ENCODE peak calls at places on chromosomes 13 and 19, in nine cellular contexts. Q is stimulated activated CD4-positive, alpha-beta T cell treated with anti-CD3 and anti-CD28 coated beads, Interleukin-2, amount 100 ng/mL, for 4 hours; J is H54; U is fibroblast of mammary gland; C is cardiac fibroblast; M is HEK293T; O is stimulated activated CD8-positive, alpha-beta memory T cell treated with anti-CD3 and anti-CD28 coated beads, Interleukin-7, amount 100 ng/mL, for 48 hours; T is anterior cingulate cortex; G is AG09319. E is an unnamed sample.
A peak's percentile ranks its signal among the peaks of the same experiment; 100 is the strongest.

GRCh38 chr19:1917926-1918325 is 12.7 kb downstream of the ADAT3 start:
- DNase-seq in Q (no peak), J (no peak), U (no peak), C (no peak), M (no peak), O (no peak), T (no peak), G (no peak), E (no peak)

GRCh38 chr19:8148410-8149231 is 771 bp downstream of the FBN3 start:
- DNase-seq in Q (no peak), J (no peak), U (no peak), C (no peak), M (peak; percentile 50), O (no peak), T (no peak), G (no peak), E (no peak)

GRCh38 chr13:110150384-110151091 is 156.4 kb downstream of the COL4A1 start:
- DNase-seq in Q (no peak), J (no peak), U (peak; percentile 20), C (no peak), M (no peak), O (no peak), T (no peak), G (no peak), E (no peak)

GRCh38 chr13:61187471-61187870 is 228.2 kb downstream of the PCDH20 start:
- DNase-seq in Q (no peak), J (no peak), U (no peak), C (no peak), M (no peak), O (no peak), T (no peak), G (no peak), E (no peak)

GRCh38 chr19:13600091-13600490 is 93.8 kb upstream of the CACNA1A start:
- DNase-seq in Q (no peak), J (no peak), U (no peak), C (no peak), M (no peak), O (no peak), T (no peak), G (no peak), E (no peak)

GRCh38 chr13:98105929-98106336 is 37.0 kb upstream of the FARP1 start:
- DNase-seq in Q (no peak), J (no peak), U (no peak), C (peak; percentile 69), M (no peak), O (no peak), T (no peak), G (no peak), E (no peak)

GRCh38 chr19:29266603-29267002 is 53.7 kb upstream of the UQCRFS1 start:
- DNase-seq in Q (no peak), J (no peak), U (no peak), C (no peak), M (no peak), O (no peak), T (no peak), G (no peak), E (no peak)

GRCh38 chr19:1441677-1442438 is 3.7 kb downstream of the RPS15 start:
- DNase-seq in Q (no peak), J (no peak), U (no peak), C (no peak), M (no peak), O (no peak), T (no peak), G (no peak), E (peak; percentile 74)

GRCh38 chr13:77966671-77967070 is 48.0 kb upstream of the EDNRB start:
- DNase-seq in Q (no peak), J (no peak), U (peak; percentile 7), C (no peak), M (no peak), O (no peak), T (no peak), G (no peak), E (no peak)

GRCh38 chr19:11705474-11705873 is 33.3 kb downstream of the ZNF823 start:
- DNase-seq in Q (no peak), J (no peak), U (no peak), C (no peak), M (no peak), O (no peak), T (no peak), G (no peak), E (no peak)

GRCh38 chr13:113835461-113836274 is 28.2 kb downstream of the GAS6 start:
- DNase-seq in Q (no peak), J (peak; percentile 79), U (peak; percentile 91), C (peak; percentile 33), M (no peak), O (no peak), T (no peak), G (peak; percentile 54), E (peak; percentile 63)

GRCh38 chr19:30906871-30907270 is 442.4 kb downstream of the TSHZ3 start:
- DNase-seq in Q (no peak), J (no peak), U (no peak), C (no peak), M (no peak), O (no peak), T (no peak), G (no peak), E (no peak)

GRCh38 chr13:76231522-76232167 is 595.5 kb downstream of the LMO7 start:
- DNase-seq in Q (no peak), J (no peak), U (no peak), C (no peak), M (no peak), O (no peak), T (no peak), G (no peak), E (no peak)

GRCh38 chr13:65892859-65893258 is 1337.3 kb downstream of the PCDH9 start:
- DNase-seq in Q (no peak), J (no peak), U (no peak), C (peak; percentile 25), M (no peak), O (no peak), T (no peak), G (no peak), E (no peak)

GRCh38 chr19:35253316-35254286 is 4.8 kb downstream of the LSR start:
- DNase-seq in Q (no peak), J (no peak), U (no peak), C (no peak), M (no peak), O (no peak), T (no peak), G (no peak), E (peak; percentile 10)

GRCh38 chr19:42397315-42398166 is 7.4 kb upstream of the CNFN start:
- DNase-seq in Q (no peak), J (peak; percentile 68), U (peak; percentile 49), C (no peak), M (no peak), O (no peak), T (no peak), G (no peak), E (no peak)

GRCh38 chr13:92225861-92226260 is 827.4 kb downstream of the GPC5 start:
- DNase-seq in Q (no peak), J (no peak), U (no peak), C (no peak), M (no peak), O (no peak), T (no peak), G (no peak), E (no peak)